ENCODE peak calls at places on chromosomes 5 and 9, in ten cellular contexts. One of them, this sample, is unnamed.

GRCh38 chr5:172786736-172787462 is 15.9 kb upstream of the DUSP1 start:
- DNase-seq in trophoblast cell: no peak
- DNase-seq in heart left ventricle: no peak
- DNase-seq in body of pancreas: no peak
- DNase-seq in CD4-positive, alpha-beta T cell: no peak
- DNase-seq in K562: no peak
- DNase-seq in stomach: no peak
- DNase-seq in CD4-positive, CD25-positive, alpha-beta regulatory T cell: no peak
- DNase-seq in tibial nerve: peak; percentile 2
- DNase-seq in brain microvascular endothelial cell: no peak
- DNase-seq in this sample: no peak

GRCh38 chr5:51131266-51131665 is 252.0 kb upstream of the ISL1 start:
- DNase-seq in tibial nerve: no peak
- DNase-seq in body of pancreas: no peak
- DNase-seq in brain microvascular endothelial cell: no peak
- DNase-seq in heart left ventricle: no peak
- DNase-seq in stomach: no peak
- DNase-seq in K562: no peak
- DNase-seq in CD4-positive, alpha-beta T cell: no peak
- DNase-seq in trophoblast cell: no peak
- DNase-seq in CD4-positive, CD25-positive, alpha-beta regulatory T cell: no peak
- DNase-seq in this sample: no peak

GRCh38 chr5:112681481-112681908 is 56.2 kb upstream of the APC start:
- DNase-seq in body of pancreas: no peak
- DNase-seq in CD4-positive, CD25-positive, alpha-beta regulatory T cell: no peak
- DNase-seq in stomach: no peak
- DNase-seq in K562: no peak
- DNase-seq in trophoblast cell: no peak
- DNase-seq in CD4-positive, alpha-beta T cell: no peak
- DNase-seq in brain microvascular endothelial cell: no peak
- DNase-seq in heart left ventricle: no peak
- DNase-seq in tibial nerve: no peak
- DNase-seq in this sample: no peak

GRCh38 chr5:116395708-116396203 is 178.9 kb downstream of the SEMA6A start:
- DNase-seq in K562: no peak
- DNase-seq in heart left ventricle: no peak
- DNase-seq in tibial nerve: no peak
- DNase-seq in CD4-positive, CD25-positive, alpha-beta regulatory T cell: no peak
- DNase-seq in trophoblast cell: peak; percentile 1
- DNase-seq in stomach: no peak
- DNase-seq in body of pancreas: peak; percentile 55
- DNase-seq in brain microvascular endothelial cell: no peak
- DNase-seq in CD4-positive, alpha-beta T cell: no peak
- DNase-seq in this sample: no peak

GRCh38 chr5:18745591-18745987 is 1111.3 kb downstream of the TAF11L14 start:
- DNase-seq in stomach: no peak
- DNase-seq in trophoblast cell: peak; percentile 21
- DNase-seq in body of pancreas: no peak
- DNase-seq in brain microvascular endothelial cell: no peak
- DNase-seq in CD4-positive, CD25-positive, alpha-beta regulatory T cell: peak; percentile 34
- DNase-seq in heart left ventricle: peak; percentile 37
- DNase-seq in tibial nerve: no peak
- DNase-seq in K562: no peak
- DNase-seq in CD4-positive, alpha-beta T cell: no peak
- DNase-seq in this sample: no peak

GRCh38 chr5:64838803-64839202 is 70.1 kb downstream of the CWC27 start:
- DNase-seq in trophoblast cell: no peak
- DNase-seq in CD4-positive, alpha-beta T cell: no peak
- DNase-seq in heart left ventricle: no peak
- DNase-seq in CD4-positive, CD25-positive, alpha-beta regulatory T cell: no peak
- DNase-seq in body of pancreas: no peak
- DNase-seq in tibial nerve: no peak
- DNase-seq in K562: no peak
- DNase-seq in brain microvascular endothelial cell: no peak
- DNase-seq in stomach: no peak
- DNase-seq in this sample: no peak

GRCh38 chr5:130168211-130168610 is 263.9 kb downstream of the CHSY3 start:
- DNase-seq in brain microvascular endothelial cell: peak; percentile 40
- DNase-seq in tibial nerve: no peak
- DNase-seq in trophoblast cell: no peak
- DNase-seq in CD4-positive, CD25-positive, alpha-beta regulatory T cell: no peak
- DNase-seq in K562: no peak
- DNase-seq in CD4-positive, alpha-beta T cell: no peak
- DNase-seq in body of pancreas: no peak
- DNase-seq in heart left ventricle: no peak
- DNase-seq in stomach: no peak
- DNase-seq in this sample: no peak

GRCh38 chr9:72467766-72468738 is 53.4 kb upstream of the TMC1 start:
- DNase-seq in stomach: no peak
- DNase-seq in trophoblast cell: no peak
- DNase-seq in tibial nerve: no peak
- DNase-seq in CD4-positive, CD25-positive, alpha-beta regulatory T cell: peak; percentile 11
- DNase-seq in K562: no peak
- DNase-seq in heart left ventricle: no peak
- DNase-seq in CD4-positive, alpha-beta T cell: no peak
- DNase-seq in brain microvascular endothelial cell: peak; percentile 79
- DNase-seq in body of pancreas: no peak
- DNase-seq in this sample: no peak

GRCh38 chr5:79773612-79774011 is 84.0 kb downstream of the CMYA5 start:
- DNase-seq in body of pancreas: no peak
- DNase-seq in heart left ventricle: no peak
- DNase-seq in stomach: no peak
- DNase-seq in CD4-positive, CD25-positive, alpha-beta regulatory T cell: no peak
- DNase-seq in CD4-positive, alpha-beta T cell: no peak
- DNase-seq in trophoblast cell: no peak
- DNase-seq in brain microvascular endothelial cell: no peak
- DNase-seq in tibial nerve: no peak
- DNase-seq in K562: no peak
- DNase-seq in this sample: no peak

GRCh38 chr9:75855509-75855908 is 35.0 kb upstream of the PCSK5 start:
- DNase-seq in K562: no peak
- DNase-seq in heart left ventricle: no peak
- DNase-seq in CD4-positive, alpha-beta T cell: no peak
- DNase-seq in brain microvascular endothelial cell: peak; percentile 14
- DNase-seq in CD4-positive, CD25-positive, alpha-beta regulatory T cell: peak; percentile 6
- DNase-seq in trophoblast cell: peak; percentile 84
- DNase-seq in tibial nerve: no peak
- DNase-seq in stomach: no peak
- DNase-seq in body of pancreas: peak; percentile 20
- DNase-seq in this sample: no peak

GRCh38 chr5:52007230-52007858 is 624.1 kb downstream of the ISL1 start:
- DNase-seq in CD4-positive, CD25-positive, alpha-beta regulatory T cell: no peak
- DNase-seq in K562: no peak
- DNase-seq in body of pancreas: no peak
- DNase-seq in CD4-positive, alpha-beta T cell: no peak
- DNase-seq in brain microvascular endothelial cell: peak; percentile 4
- DNase-seq in stomach: no peak
- DNase-seq in trophoblast cell: peak; percentile 56
- DNase-seq in heart left ventricle: no peak
- DNase-seq in tibial nerve: no peak
- DNase-seq in this sample: peak; percentile 1

GRCh38 chr9:83406901-83407300 is 131.3 kb downstream of the FRMD3 start:
- DNase-seq in tibial nerve: no peak
- DNase-seq in CD4-positive, alpha-beta T cell: no peak
- DNase-seq in trophoblast cell: no peak
- DNase-seq in K562: no peak
- DNase-seq in body of pancreas: no peak
- DNase-seq in brain microvascular endothelial cell: no peak
- DNase-seq in stomach: no peak
- DNase-seq in heart left ventricle: no peak
- DNase-seq in CD4-positive, CD25-positive, alpha-beta regulatory T cell: no peak
- DNase-seq in this sample: no peak

GRCh38 chr5:148808864-148809642 is 17.4 kb upstream of the ADRB2 start:
- DNase-seq in CD4-positive, alpha-beta T cell: no peak
- DNase-seq in CD4-positive, CD25-positive, alpha-beta regulatory T cell: peak; percentile 79
- DNase-seq in trophoblast cell: peak; percentile 21
- DNase-seq in body of pancreas: no peak
- DNase-seq in brain microvascular endothelial cell: no peak
- DNase-seq in tibial nerve: no peak
- DNase-seq in stomach: no peak
- DNase-seq in heart left ventricle: peak; percentile 30
- DNase-seq in K562: no peak
- DNase-seq in this sample: no peak

GRCh38 chr5:129803403-129803802 is 55.5 kb downstream of the MINAR2 start:
- DNase-seq in heart left ventricle: no peak
- DNase-seq in trophoblast cell: no peak
- DNase-seq in body of pancreas: no peak
- DNase-seq in K562: no peak
- DNase-seq in tibial nerve: no peak
- DNase-seq in stomach: no peak
- DNase-seq in brain microvascular endothelial cell: no peak
- DNase-seq in CD4-positive, alpha-beta T cell: no peak
- DNase-seq in CD4-positive, CD25-positive, alpha-beta regulatory T cell: no peak
- DNase-seq in this sample: no peak

GRCh38 chr9:77648458-77649108 is 461 bp upstream of the GNA14 start:
- DNase-seq in heart left ventricle: peak; percentile 69
- DNase-seq in brain microvascular endothelial cell: no peak
- DNase-seq in trophoblast cell: peak; percentile 32
- DNase-seq in stomach: peak; percentile 66
- DNase-seq in K562: no peak
- DNase-seq in body of pancreas: peak; percentile 81
- DNase-seq in CD4-positive, CD25-positive, alpha-beta regulatory T cell: no peak
- DNase-seq in tibial nerve: no peak
- DNase-seq in CD4-positive, alpha-beta T cell: no peak
- DNase-seq in this sample: peak; percentile 46

GRCh38 chr5:177370488-177371119 is 12.9 kb downstream of the RGS14 start:
- DNase-seq in K562: peak; percentile 90
- DNase-seq in CD4-positive, alpha-beta T cell: peak; percentile 33
- DNase-seq in heart left ventricle: peak; percentile 70
- DNase-seq in body of pancreas: peak; percentile 95
- DNase-seq in trophoblast cell: peak; percentile 85
- DNase-seq in brain microvascular endothelial cell: peak; percentile 87
- DNase-seq in tibial nerve: peak; percentile 48
- DNase-seq in CD4-positive, CD25-positive, alpha-beta regulatory T cell: no peak
- DNase-seq in stomach: peak; percentile 89
- DNase-seq in this sample: no peak
- H3K27ac ChIP-seq in K562: peak overlapping the region; percentile 32
- H3K27ac ChIP-seq in CD4-positive, alpha-beta T cell: peak overlapping the region; percentile 27
- H3K27ac ChIP-seq in heart left ventricle: peak overlapping the region; percentile 17
- H3K27ac ChIP-seq in body of pancreas: peak overlapping the region; percentile 84
- H3K27ac ChIP-seq in trophoblast cell: no peak overlapping the region
- H3K27ac ChIP-seq in brain microvascular endothelial cell: no peak overlapping the region
- H3K27ac ChIP-seq in tibial nerve: no peak overlapping the region
- H3K27ac ChIP-seq in CD4-positive, CD25-positive, alpha-beta regulatory T cell: peak overlapping the region; percentile 43
- H3K27ac ChIP-seq in stomach: peak overlapping the region; percentile 51
- H3K27ac ChIP-seq in this sample: no peak overlapping the region

GRCh38 chr9:109098960-109099308 is 20.8 kb downstream of the TMEM245 start:
- DNase-seq in body of pancreas: no peak
- DNase-seq in tibial nerve: no peak
- DNase-seq in brain microvascular endothelial cell: no peak
- DNase-seq in stomach: no peak
- DNase-seq in trophoblast cell: no peak
- DNase-seq in heart left ventricle: no peak
- DNase-seq in CD4-positive, CD25-positive, alpha-beta regulatory T cell: no peak
- DNase-seq in CD4-positive, alpha-beta T cell: no peak
- DNase-seq in K562: no peak
- DNase-seq in this sample: no peak

GRCh38 chr9:109100543-109101201 is 19.1 kb downstream of the TMEM245 start:
- DNase-seq in body of pancreas: no peak
- DNase-seq in tibial nerve: no peak
- DNase-seq in trophoblast cell: no peak
- DNase-seq in brain microvascular endothelial cell: no peak
- DNase-seq in CD4-positive, alpha-beta T cell: no peak
- DNase-seq in stomach: no peak
- DNase-seq in heart left ventricle: no peak
- DNase-seq in CD4-positive, CD25-positive, alpha-beta regulatory T cell: no peak
- DNase-seq in K562: no peak
- DNase-seq in this sample: no peak

GRCh38 chr9:109101202-109101595 is 18.5 kb downstream of the TMEM245 start:
- DNase-seq in K562: no peak
- DNase-seq in CD4-positive, CD25-positive, alpha-beta regulatory T cell: peak; percentile 56
- DNase-seq in heart left ventricle: no peak
- DNase-seq in brain microvascular endothelial cell: no peak
- DNase-seq in trophoblast cell: no peak
- DNase-seq in stomach: no peak
- DNase-seq in body of pancreas: no peak
- DNase-seq in CD4-positive, alpha-beta T cell: no peak
- DNase-seq in tibial nerve: no peak
- DNase-seq in this sample: no peak

GRCh38 chr9:109098221-109098959 is 21.4 kb downstream of the TMEM245 start:
- DNase-seq in trophoblast cell: no peak
- DNase-seq in tibial nerve: no peak
- DNase-seq in CD4-positive, alpha-beta T cell: no peak
- DNase-seq in heart left ventricle: no peak
- DNase-seq in body of pancreas: peak; percentile 52
- DNase-seq in CD4-positive, CD25-positive, alpha-beta regulatory T cell: peak; percentile 69
- DNase-seq in K562: peak; percentile 36
- DNase-seq in brain microvascular endothelial cell: peak; percentile 61
- DNase-seq in stomach: no peak
- DNase-seq in this sample: no peak

DNA sequence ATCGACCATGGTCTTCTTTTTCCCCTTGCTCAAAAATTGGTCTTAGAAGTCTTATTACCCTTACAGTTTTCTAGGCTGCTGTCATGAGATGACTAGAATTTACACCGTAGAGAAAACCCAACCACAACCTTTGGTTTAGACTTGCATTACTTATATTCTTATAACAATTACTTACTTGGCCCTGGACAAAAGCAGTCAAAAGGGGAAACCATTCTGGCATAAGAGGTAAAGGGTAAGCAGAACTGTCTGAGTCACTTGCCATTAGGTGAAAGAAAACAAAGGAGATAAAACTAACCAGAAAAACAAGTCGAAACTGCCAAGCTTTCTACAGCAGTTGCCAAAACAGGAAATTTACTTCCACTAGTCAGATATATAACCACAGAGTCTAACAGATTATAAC is 17.9 kb downstream of the TMEM245 start:
- DNase-seq in CD4-positive, alpha-beta T cell: no peak
- DNase-seq in trophoblast cell: peak; percentile 60
- DNase-seq in tibial nerve: no peak
- DNase-seq in brain microvascular endothelial cell: peak; percentile 68
- DNase-seq in CD4-positive, CD25-positive, alpha-beta regulatory T cell: peak; percentile 83
- DNase-seq in K562: no peak
- DNase-seq in heart left ventricle: no peak
- DNase-seq in stomach: no peak
- DNase-seq in body of pancreas: peak; percentile 27
- DNase-seq in this sample: no peak
- H3K27ac ChIP-seq in CD4-positive, alpha-beta T cell: peak overlapping the region; percentile 67
- H3K27ac ChIP-seq in trophoblast cell: peak overlapping the region; percentile 47
- H3K27ac ChIP-seq in tibial nerve: peak overlapping the region; percentile 52
- H3K27ac ChIP-seq in brain microvascular endothelial cell: peak overlapping the region; percentile 52
- H3K27ac ChIP-seq in CD4-positive, CD25-positive, alpha-beta regulatory T cell: peak overlapping the region; percentile 78
- H3K27ac ChIP-seq in K562: peak overlapping the region; percentile 31
- H3K27ac ChIP-seq in heart left ventricle: peak overlapping the region; percentile 83
- H3K27ac ChIP-seq in stomach: peak overlapping the region; percentile 83
- H3K27ac ChIP-seq in body of pancreas: peak overlapping the region; percentile 57
- H3K27ac ChIP-seq in this sample: no peak overlapping the region

GRCh38 chr5:40585537-40586267 is 94.0 kb upstream of the PTGER4 start:
- DNase-seq in stomach: no peak
- DNase-seq in body of pancreas: no peak
- DNase-seq in CD4-positive, CD25-positive, alpha-beta regulatory T cell: no peak
- DNase-seq in brain microvascular endothelial cell: no peak
- DNase-seq in trophoblast cell: peak; percentile 55
- DNase-seq in K562: no peak
- DNase-seq in heart left ventricle: no peak
- DNase-seq in tibial nerve: no peak
- DNase-seq in CD4-positive, alpha-beta T cell: no peak
- DNase-seq in this sample: no peak
- H3K27ac ChIP-seq in stomach: no peak overlapping the region
- H3K27ac ChIP-seq in body of pancreas: no peak overlapping the region
- H3K27ac ChIP-seq in CD4-positive, CD25-positive, alpha-beta regulatory T cell: no peak overlapping the region
- H3K27ac ChIP-seq in brain microvascular endothelial cell: no peak overlapping the region
- H3K27ac ChIP-seq in trophoblast cell: no peak overlapping the region
- H3K27ac ChIP-seq in K562: no peak overlapping the region
- H3K27ac ChIP-seq in heart left ventricle: no peak overlapping the region
- H3K27ac ChIP-seq in tibial nerve: no peak overlapping the region
- H3K27ac ChIP-seq in CD4-positive, alpha-beta T cell: no peak overlapping the region
- H3K27ac ChIP-seq in this sample: no peak overlapping the region

GRCh38 chr5:139571543-139571942 is 10.4 kb downstream of the UBE2D2 start:
- DNase-seq in tibial nerve: no peak
- DNase-seq in trophoblast cell: no peak
- DNase-seq in stomach: no peak
- DNase-seq in body of pancreas: no peak
- DNase-seq in heart left ventricle: no peak
- DNase-seq in CD4-positive, CD25-positive, alpha-beta regulatory T cell: no peak
- DNase-seq in K562: no peak
- DNase-seq in CD4-positive, alpha-beta T cell: no peak
- DNase-seq in brain microvascular endothelial cell: no peak
- DNase-seq in this sample: no peak
- H3K27ac ChIP-seq in tibial nerve: peak overlapping the region; percentile 18
- H3K27ac ChIP-seq in trophoblast cell: no peak overlapping the region
- H3K27ac ChIP-seq in stomach: peak overlapping the region; percentile 66
- H3K27ac ChIP-seq in body of pancreas: no peak overlapping the region
- H3K27ac ChIP-seq in heart left ventricle: no peak overlapping the region
- H3K27ac ChIP-seq in CD4-positive, CD25-positive, alpha-beta regulatory T cell: peak overlapping the region; percentile 62
- H3K27ac ChIP-seq in K562: no peak overlapping the region
- H3K27ac ChIP-seq in CD4-positive, alpha-beta T cell: no peak overlapping the region
- H3K27ac ChIP-seq in brain microvascular endothelial cell: no peak overlapping the region
- H3K27ac ChIP-seq in this sample: no peak overlapping the region